ENCODE peak calls at places on chromosome 7, in eight cellular contexts. U is midbrain, Y is neural crest cell, N is GM04504, J is T-cell, H is pancreas, S is posterior cingulate gyrus, R is HEK293T. W is an unnamed sample.

GRCh38 chr7:101507791-101508252 is 121.3 kb downstream of the MYL10 start:
- DNase-seq in U (peak), Y (peak), N (no peak), J (no peak), H (no peak), S (no peak), R (peak), W (peak)

GRCh38 chr7:101911800-101912705 is 94.6 kb downstream of the CUX1 start:
- DNase-seq in U (no peak), Y (no peak), N (no peak), J (no peak), H (no peak), S (no peak), R (no peak), W (no peak)

GRCh38 chr7:45574521-45575500 is 643 bp downstream of the ADCY1 start:
- DNase-seq in U (peak), Y (peak), N (peak), J (no peak), H (peak), S (peak), R (peak), W (no peak)

GRCh38 chr7:80284848-80285247 is 150.2 kb downstream of the GNAI1 start:
- DNase-seq in U (no peak), Y (no peak), N (peak), J (no peak), H (no peak), S (no peak), R (no peak), W (no peak)

GRCh38 chr7:55441668-55442305 is 76.7 kb downstream of the LANCL2 start:
- DNase-seq in U (no peak), Y (no peak), N (peak), J (no peak), H (no peak), S (peak), R (no peak), W (no peak)

GRCh38 chr7:111744501-111745155 is 182.3 kb upstream of the IMMP2L start:
- DNase-seq in U (no peak), Y (no peak), N (no peak), J (no peak), H (no peak), S (no peak), R (no peak), W (no peak)

GRCh38 chr7:2544541-2545188 is 10.7 kb downstream of the BRAT1 start:
- DNase-seq in U (no peak), Y (no peak), N (no peak), J (peak), H (no peak), S (peak), R (no peak), W (no peak)

GRCh38 chr7:39688611-39689485 is 65.5 kb downstream of the RALA start:
- DNase-seq in U (no peak), Y (no peak), N (no peak), J (no peak), H (no peak), S (no peak), R (no peak), W (no peak)

GRCh38 chr7:22142593-22142992 is 196.9 kb upstream of the CDCA7L start:
- DNase-seq in U (peak), Y (no peak), N (no peak), J (no peak), H (no peak), S (no peak), R (no peak), W (no peak)

GRCh38 chr7:156999611-157000046 is 10.8 kb downstream of the MNX1 start:
- DNase-seq in U (no peak), Y (no peak), N (no peak), J (no peak), H (peak), S (no peak), R (no peak), W (no peak)

GRCh38 chr7:44438851-44439250 is 51.6 kb downstream of the NUDCD3 start:
- DNase-seq in U (no peak), Y (no peak), N (no peak), J (no peak), H (no peak), S (no peak), R (no peak), W (no peak)

GRCh38 chr7:76074972-76075370 is 27.1 kb downstream of the MDH2 start:
- DNase-seq in U (no peak), Y (no peak), N (no peak), J (no peak), H (no peak), S (no peak), R (no peak), W (no peak)

GRCh38 chr7:7639847-7640220 is 718 bp upstream of the UMAD1 start:
- DNase-seq in U (peak), Y (no peak), N (no peak), J (peak), H (no peak), S (no peak), R (peak), W (no peak)

GRCh38 chr7:135584362-135585353 is 26.9 kb downstream of the NUP205 start:
- DNase-seq in U (no peak), Y (no peak), N (no peak), J (no peak), H (no peak), S (no peak), R (no peak), W (no peak)

GRCh38 chr7:39826166-39826565 is 123.9 kb upstream of the CDK13 start:
- DNase-seq in U (no peak), Y (no peak), N (no peak), J (no peak), H (no peak), S (no peak), R (no peak), W (no peak)

GRCh38 chr7:1369856-1370657 is 89.2 kb downstream of the MICALL2 start:
- DNase-seq in U (no peak), Y (no peak), N (no peak), J (no peak), H (no peak), S (no peak), R (no peak), W (no peak)

GRCh38 chr7:110090113-110090820 is 1000.7 kb upstream of the LRRN3 start:
- DNase-seq in U (no peak), Y (no peak), N (no peak), J (no peak), H (no peak), S (peak), R (peak), W (peak)